ENCODE peak calls at places on chromosome 5, in six cellular contexts. O is spleen; V is endothelial cell of umbilical vein; T is IMR-90; I is dorsolateral prefrontal cortex; A is CD8-positive, alpha-beta memory T cell. P is an unnamed sample.

GRCh38 chr5:10144040-10144439 is 105.6 kb downstream of the ATPSCKMT start:
- DNase-seq in A (no peak), O (no peak), V (no peak), T (no peak), I (no peak), P (no peak)

GRCh38 chr5:62587737-62588136 is 9.1 kb downstream of the LRRC70 start:
- DNase-seq in A (no peak), I (no peak), V (no peak), T (no peak), O (no peak), P (no peak)

GRCh38 chr5:83277154-83277553 is 194.4 kb upstream of the VCAN start:
- DNase-seq in A (no peak), T (no peak), O (no peak), V (no peak), I (no peak), P (no peak)

GRCh38 chr5:113489299-113489698 is 1.0 kb upstream of the MCC start:
- DNase-seq in T (peak; percentile 99), A (no peak), I (no peak), O (no peak), V (peak; percentile 36), P (peak; percentile 10)

GRCh38 chr5:63263409-63263808 is 684.8 kb downstream of the LRRC70 start:
- DNase-seq in A (no peak), O (no peak), T (no peak), V (no peak), I (no peak), P (no peak)

GRCh38 chr5:170305646-170306025 is 8.1 kb upstream of the LCP2 start:
- DNase-seq in V (no peak), T (no peak), A (no peak), O (no peak), I (no peak), P (no peak)

GRCh38 chr5:174239718-174240117 is 194.2 kb downstream of the NSG2 start:
- DNase-seq in A (no peak), T (no peak), I (no peak), V (no peak), O (no peak), P (no peak)

GRCh38 chr5:27854243-27854852 is 816.0 kb upstream of the CDH9 start:
- DNase-seq in V (no peak), O (no peak), I (no peak), T (no peak), A (no peak), P (no peak)

GRCh38 chr5:95963650-95964410 is 2.2 kb upstream of the ELL2 start:
- DNase-seq in T (no peak), V (no peak), I (no peak), O (no peak), A (no peak), P (no peak)

GRCh38 chr5:180399391-180399790 is 46.3 kb upstream of the GFPT2 start:
- DNase-seq in T (no peak), V (no peak), A (no peak), O (peak; percentile 29), I (no peak), P (no peak)

GRCh38 chr5:18113724-18114123 is 479.5 kb downstream of the TAF11L14 start:
- DNase-seq in O (no peak), V (no peak), T (peak; percentile 12), A (no peak), I (no peak), P (no peak)

GRCh38 chr5:168822745-168823281 is 243.6 kb upstream of the PANK3 start:
- DNase-seq in V (no peak), O (no peak), A (no peak), I (no peak), T (peak; percentile 1), P (no peak)

GRCh38 chr5:5273976-5274375 is 133.8 kb downstream of the ADAMTS16 start:
- DNase-seq in V (no peak), T (no peak), I (no peak), O (no peak), A (no peak), P (no peak)

GRCh38 chr5:9617191-9617590 is 13.0 kb downstream of the TAS2R1 start:
- DNase-seq in T (no peak), A (no peak), I (no peak), O (no peak), V (no peak), P (peak; percentile 62)

GRCh38 chr5:68710514-68710913 is 383.3 kb upstream of the SLC30A5 start:
- DNase-seq in T (no peak), V (no peak), O (no peak), A (no peak), I (no peak), P (no peak)

GRCh38 chr5:15968994-15969393 is 210.6 kb downstream of the MARCHF11 start:
- DNase-seq in I (no peak), V (no peak), O (no peak), A (no peak), T (no peak), P (no peak)

GRCh38 chr5:138668981-138669380 is 84.2 kb upstream of the CTNNA1 start:
- DNase-seq in T (no peak), V (no peak), A (no peak), I (no peak), O (no peak), P (no peak)

GRCh38 chr5:173045481-173045880 is 10.7 kb upstream of the CREBRF start:
- DNase-seq in A (no peak), V (no peak), T (no peak), I (no peak), O (no peak), P (peak; percentile 8)

GRCh38 chr5:177355868-177356168 is 1.9 kb upstream of the RGS14 start:
- DNase-seq in V (no peak), O (no peak), A (no peak), I (no peak), T (no peak), P (no peak)

GRCh38 chr5:2999926-3000325 is 248.4 kb upstream of the IRX2 start:
- DNase-seq in O (no peak), T (no peak), I (no peak), V (no peak), A (no peak), P (no peak)

GRCh38 chr5:127907907-127908306 is 175.7 kb upstream of the SLC12A2 start:
- DNase-seq in O (no peak), A (no peak), T (no peak), I (no peak), V (no peak), P (no peak)

GRCh38 chr5:88665750-88666215 is 217.2 kb downstream of the MEF2C start:
- DNase-seq in I (no peak), V (no peak), T (no peak), O (no peak), A (no peak), P (no peak)

GRCh38 chr5:170028124-170028523 is 47.8 kb upstream of the INSYN2B start:
- DNase-seq in O (no peak), V (no peak), A (no peak), I (no peak), T (no peak), P (no peak)

GRCh38 chr5:73441377-73441776 is 7.2 kb downstream of the FOXD1 start:
- DNase-seq in O (no peak), T (no peak), V (no peak), I (no peak), A (no peak), P (no peak)

GRCh38 chr5:154179846-154180710 is 10.5 kb upstream of the GALNT10 start:
- DNase-seq in V (peak; percentile 64), A (peak; percentile 7), I (no peak), O (no peak), T (peak; percentile 67), P (peak; percentile 67)

GRCh38 chr5:177483042-177483441 is 9.6 kb upstream of the DBN1 start:
- DNase-seq in T (no peak), O (peak; percentile 35), I (no peak), A (no peak), V (no peak), P (no peak)

GRCh38 chr5:90598300-90598699 is 39.7 kb downstream of the ADGRV1 start:
- DNase-seq in I (no peak), V (no peak), T (no peak), O (no peak), A (no peak), P (no peak)

GRCh38 chr5:54257366-54258118 is 52.8 kb downstream of the ARL15 start:
- DNase-seq in T (peak; percentile 29), A (no peak), V (no peak), I (no peak), O (no peak), P (no peak)

GRCh38 chr5:68225188-68225910 is 9.8 kb downstream of the PIK3R1 start:
- DNase-seq in V (peak; percentile 50), O (no peak), A (no peak), T (peak; percentile 87), I (no peak), P (peak; percentile 87)

GRCh38 chr5:173204185-173204979 is 30.6 kb downstream of the NKX2-5 start:
- DNase-seq in I (no peak), O (no peak), V (peak; percentile 36), A (no peak), T (peak; percentile 33), P (peak; percentile 32)

GRCh38 chr5:132808866-132809265 is 4.2 kb upstream of the SOWAHA start:
- DNase-seq in V (no peak), I (no peak), T (no peak), A (no peak), O (no peak), P (no peak)

DNA sequence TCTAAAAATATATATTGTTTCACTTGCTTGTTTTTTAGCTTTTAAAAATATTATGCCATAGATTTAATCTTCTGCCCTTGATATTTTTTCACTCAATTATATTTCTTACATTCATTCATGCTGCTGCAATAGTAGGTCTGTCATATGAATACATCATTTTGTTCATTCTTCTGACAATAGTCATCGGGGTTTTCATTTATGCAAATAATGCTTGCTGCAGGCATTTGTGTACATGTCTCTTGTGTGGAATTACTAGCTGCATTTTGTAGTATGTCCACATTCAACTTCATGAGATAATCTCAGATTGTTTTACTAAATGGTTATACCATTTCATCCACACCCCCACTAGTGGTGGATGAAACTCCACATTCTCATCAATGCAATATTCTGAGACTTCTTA is 5.3 kb upstream of the PLPP1 start:
- DNase-seq in O (no peak), T (peak; percentile 61), I (no peak), V (no peak), A (no peak), P (no peak)
- H3K27ac ChIP-seq in O (no peak overlapping the region), T (no peak overlapping the region), I (no peak overlapping the region), V (no peak overlapping the region), A (no peak overlapping the region), P (no peak overlapping the region)

DNA sequence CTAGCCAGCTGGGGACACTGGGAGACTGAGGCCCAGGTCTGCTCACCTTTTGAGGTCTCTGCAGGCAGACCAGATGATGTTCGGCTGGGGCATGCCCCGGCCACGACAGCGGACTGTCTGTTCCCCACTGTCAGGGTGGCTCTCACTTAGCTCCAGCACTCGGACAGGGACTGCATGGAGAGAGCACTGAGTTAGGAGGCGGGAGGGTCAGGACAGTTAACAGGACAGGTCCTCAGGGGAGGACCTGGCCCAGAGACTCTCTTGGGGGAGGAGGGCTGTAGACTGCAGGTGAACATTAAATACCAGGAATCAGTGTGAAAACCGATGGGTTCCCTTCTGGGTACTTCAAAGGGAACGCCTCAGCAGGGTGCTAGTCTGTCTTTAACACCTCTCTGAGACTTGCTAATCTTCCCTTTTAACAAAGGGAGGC is 25.1 kb downstream of the PDGFRB start:
- DNase-seq in I (no peak), T (no peak), O (no peak), V (no peak), A (no peak), P (no peak)
- H3K4me3 ChIP-seq in I (no peak overlapping the region), T (no peak overlapping the region), O (no peak overlapping the region), V (no peak overlapping the region), A (no peak overlapping the region), P (no peak overlapping the region)

GRCh38 chr5:149975409-149975808 is 14.9 kb downstream of the SLC26A2 start:
- DNase-seq in I (no peak), V (no peak), O (no peak), A (no peak), T (no peak), P (no peak)
- H3K27ac ChIP-seq in I (no peak overlapping the region), V (no peak overlapping the region), O (no peak overlapping the region), A (no peak overlapping the region), T (no peak overlapping the region), P (no peak overlapping the region)

GRCh38 chr5:141488591-141489478 is at the start of gene PCDHGC5:
- DNase-seq in O (no peak), I (peak; percentile 57), A (no peak), T (peak; percentile 87), V (no peak), P (no peak)
- H3K4me3 ChIP-seq in O (no peak within 1 kb of the TSS), I (peak within 1 kb of the TSS; percentile 5), A (no peak within 1 kb of the TSS), T (no peak within 1 kb of the TSS), V (no peak within 1 kb of the TSS), P (no peak within 1 kb of the TSS)

P was measured in small intestine.